ENCODE peak calls at places on chromosomes 13 and 19, in eight cellular contexts. K is OCI-LY7; S is T-cell; J is skeletal muscle cell; H is stimulated activated naive CD4-positive, alpha-beta T cell; I is activated CD4-positive, alpha-beta T cell treated with anti-CD3 and anti-CD28 coated beads for 36 hours; D is stimulated activated CD4-positive, alpha-beta T cell treated with anti-CD3 and anti-CD28 coated beads, Interleukin-1b, Interleukin-23, amount 100 ng/mL, for 1 hour; F is A172. W is an unnamed sample.

GRCh38 chr13:20558982-20559381 is 8.0 kb upstream of the IFT88 start:
- DNase-seq in I (no peak), F (no peak), H (no peak), S (no peak), J (no peak), D (no peak), K (no peak), W (no peak)

GRCh38 chr13:95301135-95301946 is at the start of gene ABCC4:
- DNase-seq in I (peak; percentile 76), K (peak; percentile 72), F (peak; percentile 76), D (no peak), J (peak; percentile 22), S (peak; percentile 35), H (peak; percentile 12), W (peak; percentile 82)

GRCh38 chr19:54364775-54365257 is at the start of gene LAIR1:
- DNase-seq in J (no peak), I (peak; percentile 68), K (peak; percentile 59), H (peak; percentile 16), S (peak; percentile 38), D (peak; percentile 31), F (no peak), W (no peak)

GRCh38 chr13:35164324-35164932 is 222.4 kb downstream of the NBEA start:
- DNase-seq in S (no peak), K (peak; percentile 56), F (peak; percentile 41), H (no peak), J (no peak), I (no peak), D (no peak), W (no peak)

GRCh38 chr13:100521912-100522490 is 66.6 kb downstream of the GGACT start:
- DNase-seq in F (no peak), D (no peak), I (no peak), J (no peak), S (no peak), K (no peak), H (no peak), W (no peak)

GRCh38 chr13:49253997-49254396 is 6.3 kb downstream of the CDADC1 start:
- DNase-seq in K (no peak), D (no peak), J (no peak), H (no peak), S (no peak), I (no peak), F (no peak), W (no peak)

GRCh38 chr19:49133621-49134454 is 14.5 kb downstream of the PPFIA3 start:
- DNase-seq in S (peak; percentile 49), H (peak; percentile 40), K (peak; percentile 48), F (no peak), J (no peak), D (no peak), I (peak; percentile 83), W (peak; percentile 90)

GRCh38 chr19:45667620-45668341 is at the start of gene GIPR:
- DNase-seq in F (peak; percentile 52), K (peak; percentile 76), D (no peak), J (no peak), I (peak; percentile 88), H (peak; percentile 7), S (peak; percentile 52), W (peak; percentile 89)

GRCh38 chr19:14405758-14406644 is 13.1 kb downstream of the DDX39A start:
- DNase-seq in F (peak; percentile 84), D (peak; percentile 73), K (peak; percentile 94), S (peak; percentile 88), H (peak; percentile 89), J (peak; percentile 62), I (peak; percentile 96), W (peak; percentile 97)

GRCh38 chr13:24215732-24216131 is 55.2 kb downstream of the SPATA13 start:
- DNase-seq in S (no peak), H (no peak), K (no peak), I (no peak), F (no peak), D (no peak), J (peak; percentile 45), W (no peak)

GRCh38 chr19:33624586-33625153 is 2.9 kb downstream of the CHST8 start:
- DNase-seq in F (no peak), S (no peak), D (no peak), K (no peak), I (no peak), H (no peak), J (no peak), W (no peak)

GRCh38 chr19:2180881-2181617 is 17.3 kb downstream of the DOT1L start:
- DNase-seq in J (no peak), D (no peak), I (no peak), S (no peak), H (no peak), F (no peak), K (no peak), W (no peak)

GRCh38 chr19:31177230-31177629 is 172.0 kb downstream of the TSHZ3 start:
- DNase-seq in K (no peak), H (no peak), S (no peak), I (no peak), J (no peak), F (no peak), D (no peak), W (no peak)

GRCh38 chr19:5090780-5091575 is 122.1 kb downstream of the KDM4B start:
- DNase-seq in J (peak; percentile 13), D (no peak), K (no peak), I (no peak), F (peak; percentile 33), S (no peak), H (no peak), W (no peak)

GRCh38 chr19:40774916-40775631 is at the start of gene MIA:
- DNase-seq in I (no peak), J (no peak), K (no peak), H (no peak), F (no peak), S (no peak), D (no peak), W (no peak)

GRCh38 chr13:98677398-98677797 is 75.1 kb downstream of the SLC15A1 start:
- DNase-seq in K (no peak), I (no peak), F (no peak), H (no peak), J (no peak), D (no peak), S (no peak), W (no peak)

GRCh38 chr19:38638461-38638860 is 9.0 kb upstream of the ACTN4 start:
- DNase-seq in I (no peak), D (no peak), H (no peak), F (no peak), S (no peak), K (no peak), J (no peak), W (no peak)

GRCh38 chr19:14507704-14508246 is 10.4 kb downstream of the DNAJB1 start:
- DNase-seq in K (no peak), F (peak; percentile 90), I (peak; percentile 31), H (no peak), D (no peak), J (no peak), S (no peak), W (no peak)

GRCh38 chr13:93098972-93099371 is 127.6 kb upstream of the GPC6 start:
- DNase-seq in S (no peak), K (no peak), F (no peak), H (no peak), D (no peak), I (no peak), J (no peak), W (no peak)

GRCh38 chr19:2454199-2454961 is 2.4 kb downstream of the LMNB2 start:
- DNase-seq in J (no peak), S (no peak), I (no peak), K (no peak), F (no peak), H (no peak), D (no peak), W (no peak)

GRCh38 chr13:60120617-60121016 is 43.1 kb downstream of the DIAPH3 start:
- DNase-seq in S (no peak), F (no peak), H (no peak), J (no peak), D (no peak), K (no peak), I (no peak), W (no peak)

GRCh38 chr19:49415102-49415809 is 8.0 kb downstream of the PTH2 start:
- DNase-seq in S (no peak), H (no peak), K (peak; percentile 19), J (peak; percentile 28), F (no peak), D (no peak), I (no peak), W (no peak)

GRCh38 chr13:59774511-59774911 is 389.2 kb downstream of the DIAPH3 start:
- DNase-seq in D (no peak), J (peak; percentile 66), I (no peak), S (no peak), F (no peak), K (no peak), H (no peak), W (no peak)

GRCh38 chr19:21593934-21594844 is 88.8 kb downstream of the ZNF429 start:
- DNase-seq in S (no peak), H (no peak), D (no peak), I (no peak), F (no peak), J (no peak), K (no peak), W (no peak)

GRCh38 chr19:17625043-17625442 is 63.1 kb downstream of the UNC13A start:
- DNase-seq in K (no peak), F (no peak), I (no peak), H (no peak), S (no peak), J (no peak), D (no peak), W (no peak)

GRCh38 chr19:39409207-39409885 is 2.7 kb downstream of the ZFP36 start:
- DNase-seq in H (peak; percentile 86), I (peak; percentile 93), D (peak; percentile 88), F (peak; percentile 31), S (peak; percentile 78), J (peak; percentile 57), K (peak; percentile 77), W (peak; percentile 73)

GRCh38 chr13:114152831-114153371 is 20.5 kb upstream of the RASA3 start:
- DNase-seq in H (no peak), S (no peak), J (no peak), I (no peak), F (no peak), D (no peak), K (no peak), W (no peak)